ENCODE peak calls at places on chromosomes 12 and 14, in eight cellular contexts. One of them, this sample, is unnamed.

GRCh38 chr12:59317598-59317997 is 278.2 kb upstream of the SLC16A7 start:
- DNase-seq in NCI-H460: no peak
- DNase-seq in RCC 7860: no peak
- DNase-seq in stromal cell of bone marrow: no peak
- DNase-seq in H7: no peak
- DNase-seq in hypothalamus: no peak
- DNase-seq in HS-5: no peak
- DNase-seq in stimulated activated CD4-positive, alpha-beta T cell treated with anti-CD3 and anti-CD28 coated beads, Interleukin-1b, Interleukin-23, amount 100 ng/mL, for 24 hours: no peak
- DNase-seq in this sample: no peak

GRCh38 chr14:50039734-50040400 is 76.5 kb downstream of the VCPKMT start:
- DNase-seq in RCC 7860: peak
- DNase-seq in stimulated activated CD4-positive, alpha-beta T cell treated with anti-CD3 and anti-CD28 coated beads, Interleukin-1b, Interleukin-23, amount 100 ng/mL, for 24 hours: no peak
- DNase-seq in NCI-H460: no peak
- DNase-seq in HS-5: no peak
- DNase-seq in stromal cell of bone marrow: no peak
- DNase-seq in H7: no peak
- DNase-seq in hypothalamus: no peak
- DNase-seq in this sample: no peak

GRCh38 chr14:25537846-25538455 is 488.0 kb upstream of the STXBP6 start:
- DNase-seq in hypothalamus: peak
- DNase-seq in stimulated activated CD4-positive, alpha-beta T cell treated with anti-CD3 and anti-CD28 coated beads, Interleukin-1b, Interleukin-23, amount 100 ng/mL, for 24 hours: no peak
- DNase-seq in HS-5: no peak
- DNase-seq in H7: peak
- DNase-seq in NCI-H460: peak
- DNase-seq in RCC 7860: no peak
- DNase-seq in stromal cell of bone marrow: no peak
- DNase-seq in this sample: no peak

GRCh38 chr14:105069887-105070759 is 4.9 kb upstream of the GPR132 start:
- DNase-seq in NCI-H460: no peak
- DNase-seq in RCC 7860: peak
- DNase-seq in H7: no peak
- DNase-seq in HS-5: no peak
- DNase-seq in stimulated activated CD4-positive, alpha-beta T cell treated with anti-CD3 and anti-CD28 coated beads, Interleukin-1b, Interleukin-23, amount 100 ng/mL, for 24 hours: no peak
- DNase-seq in stromal cell of bone marrow: no peak
- DNase-seq in hypothalamus: no peak
- DNase-seq in this sample: no peak

GRCh38 chr14:94341654-94342333 is 18.7 kb upstream of the SERPINA6 start:
- DNase-seq in stromal cell of bone marrow: peak
- DNase-seq in HS-5: no peak
- DNase-seq in hypothalamus: no peak
- DNase-seq in NCI-H460: no peak
- DNase-seq in H7: no peak
- DNase-seq in RCC 7860: no peak
- DNase-seq in stimulated activated CD4-positive, alpha-beta T cell treated with anti-CD3 and anti-CD28 coated beads, Interleukin-1b, Interleukin-23, amount 100 ng/mL, for 24 hours: no peak
- DNase-seq in this sample: no peak

GRCh38 chr12:105084251-105085250 is at the start of gene ALDH1L2:
- DNase-seq in stimulated activated CD4-positive, alpha-beta T cell treated with anti-CD3 and anti-CD28 coated beads, Interleukin-1b, Interleukin-23, amount 100 ng/mL, for 24 hours: peak
- DNase-seq in hypothalamus: peak
- DNase-seq in NCI-H460: peak
- DNase-seq in HS-5: no peak
- DNase-seq in H7: peak
- DNase-seq in stromal cell of bone marrow: peak
- DNase-seq in RCC 7860: no peak
- DNase-seq in this sample: peak

GRCh38 chr14:101835166-101835557 is 73.7 kb downstream of the PPP2R5C start:
- DNase-seq in HS-5: no peak
- DNase-seq in H7: no peak
- DNase-seq in stromal cell of bone marrow: no peak
- DNase-seq in NCI-H460: no peak
- DNase-seq in stimulated activated CD4-positive, alpha-beta T cell treated with anti-CD3 and anti-CD28 coated beads, Interleukin-1b, Interleukin-23, amount 100 ng/mL, for 24 hours: no peak
- DNase-seq in RCC 7860: no peak
- DNase-seq in hypothalamus: no peak
- DNase-seq in this sample: no peak

GRCh38 chr14:58297412-58297761 is 968 bp upstream of the ARID4A start:
- DNase-seq in stimulated activated CD4-positive, alpha-beta T cell treated with anti-CD3 and anti-CD28 coated beads, Interleukin-1b, Interleukin-23, amount 100 ng/mL, for 24 hours: no peak
- DNase-seq in RCC 7860: no peak
- DNase-seq in HS-5: peak
- DNase-seq in hypothalamus: no peak
- DNase-seq in H7: no peak
- DNase-seq in NCI-H460: peak
- DNase-seq in stromal cell of bone marrow: no peak
- DNase-seq in this sample: no peak

GRCh38 chr12:82694970-82695369 is 8.3 kb downstream of the TMTC2 start:
- DNase-seq in RCC 7860: no peak
- DNase-seq in stimulated activated CD4-positive, alpha-beta T cell treated with anti-CD3 and anti-CD28 coated beads, Interleukin-1b, Interleukin-23, amount 100 ng/mL, for 24 hours: no peak
- DNase-seq in HS-5: peak
- DNase-seq in stromal cell of bone marrow: no peak
- DNase-seq in H7: no peak
- DNase-seq in hypothalamus: no peak
- DNase-seq in NCI-H460: no peak
- DNase-seq in this sample: no peak

GRCh38 chr12:106767954-106768501 is 6.5 kb upstream of the RIC8B start:
- DNase-seq in RCC 7860: peak
- DNase-seq in HS-5: no peak
- DNase-seq in stimulated activated CD4-positive, alpha-beta T cell treated with anti-CD3 and anti-CD28 coated beads, Interleukin-1b, Interleukin-23, amount 100 ng/mL, for 24 hours: no peak
- DNase-seq in NCI-H460: no peak
- DNase-seq in H7: peak
- DNase-seq in stromal cell of bone marrow: no peak
- DNase-seq in hypothalamus: peak
- DNase-seq in this sample: no peak

GRCh38 chr12:89016970-89017778 is 335.1 kb downstream of the DUSP6 start:
- DNase-seq in H7: peak
- DNase-seq in NCI-H460: peak
- DNase-seq in stromal cell of bone marrow: peak
- DNase-seq in RCC 7860: peak
- DNase-seq in hypothalamus: peak
- DNase-seq in stimulated activated CD4-positive, alpha-beta T cell treated with anti-CD3 and anti-CD28 coated beads, Interleukin-1b, Interleukin-23, amount 100 ng/mL, for 24 hours: no peak
- DNase-seq in HS-5: peak
- DNase-seq in this sample: peak

GRCh38 chr12:124636138-124636968 is 68.9 kb upstream of the NCOR2 start:
- DNase-seq in H7: no peak
- DNase-seq in RCC 7860: peak
- DNase-seq in stromal cell of bone marrow: peak
- DNase-seq in HS-5: no peak
- DNase-seq in stimulated activated CD4-positive, alpha-beta T cell treated with anti-CD3 and anti-CD28 coated beads, Interleukin-1b, Interleukin-23, amount 100 ng/mL, for 24 hours: no peak
- DNase-seq in hypothalamus: no peak
- DNase-seq in NCI-H460: peak
- DNase-seq in this sample: no peak

GRCh38 chr12:106794369-106794768 is 19.9 kb downstream of the RIC8B start:
- DNase-seq in RCC 7860: no peak
- DNase-seq in hypothalamus: no peak
- DNase-seq in H7: no peak
- DNase-seq in stimulated activated CD4-positive, alpha-beta T cell treated with anti-CD3 and anti-CD28 coated beads, Interleukin-1b, Interleukin-23, amount 100 ng/mL, for 24 hours: no peak
- DNase-seq in stromal cell of bone marrow: no peak
- DNase-seq in HS-5: no peak
- DNase-seq in NCI-H460: no peak
- DNase-seq in this sample: no peak

GRCh38 chr14:69037790-69038448 is 58.8 kb upstream of the ACTN1 start:
- DNase-seq in RCC 7860: peak
- DNase-seq in H7: peak
- DNase-seq in hypothalamus: no peak
- DNase-seq in stromal cell of bone marrow: no peak
- DNase-seq in stimulated activated CD4-positive, alpha-beta T cell treated with anti-CD3 and anti-CD28 coated beads, Interleukin-1b, Interleukin-23, amount 100 ng/mL, for 24 hours: no peak
- DNase-seq in NCI-H460: no peak
- DNase-seq in HS-5: no peak
- DNase-seq in this sample: no peak

GRCh38 chr12:131734336-131735152 is 23.7 kb downstream of the SFSWAP start:
- DNase-seq in stimulated activated CD4-positive, alpha-beta T cell treated with anti-CD3 and anti-CD28 coated beads, Interleukin-1b, Interleukin-23, amount 100 ng/mL, for 24 hours: no peak
- DNase-seq in stromal cell of bone marrow: no peak
- DNase-seq in HS-5: no peak
- DNase-seq in H7: peak
- DNase-seq in RCC 7860: no peak
- DNase-seq in hypothalamus: no peak
- DNase-seq in NCI-H460: no peak
- DNase-seq in this sample: no peak

GRCh38 chr12:27864521-27864920 is 84.5 kb upstream of the MANSC4 start:
- DNase-seq in stimulated activated CD4-positive, alpha-beta T cell treated with anti-CD3 and anti-CD28 coated beads, Interleukin-1b, Interleukin-23, amount 100 ng/mL, for 24 hours: no peak
- DNase-seq in RCC 7860: no peak
- DNase-seq in H7: no peak
- DNase-seq in HS-5: no peak
- DNase-seq in NCI-H460: no peak
- DNase-seq in hypothalamus: no peak
- DNase-seq in stromal cell of bone marrow: no peak
- DNase-seq in this sample: no peak

GRCh38 chr12:62205348-62205747 is 54.9 kb upstream of the USP15 start:
- DNase-seq in stromal cell of bone marrow: no peak
- DNase-seq in NCI-H460: no peak
- DNase-seq in hypothalamus: no peak
- DNase-seq in H7: no peak
- DNase-seq in RCC 7860: no peak
- DNase-seq in HS-5: no peak
- DNase-seq in stimulated activated CD4-positive, alpha-beta T cell treated with anti-CD3 and anti-CD28 coated beads, Interleukin-1b, Interleukin-23, amount 100 ng/mL, for 24 hours: no peak
- DNase-seq in this sample: no peak

GRCh38 chr12:12747281-12747680 is 30.1 kb downstream of the CDKN1B start:
- DNase-seq in HS-5: no peak
- DNase-seq in NCI-H460: no peak
- DNase-seq in hypothalamus: no peak
- DNase-seq in H7: no peak
- DNase-seq in stimulated activated CD4-positive, alpha-beta T cell treated with anti-CD3 and anti-CD28 coated beads, Interleukin-1b, Interleukin-23, amount 100 ng/mL, for 24 hours: no peak
- DNase-seq in stromal cell of bone marrow: no peak
- DNase-seq in RCC 7860: no peak
- DNase-seq in this sample: no peak

GRCh38 chr12:32365473-32366064 is 33.8 kb upstream of the FGD4 start:
- DNase-seq in stimulated activated CD4-positive, alpha-beta T cell treated with anti-CD3 and anti-CD28 coated beads, Interleukin-1b, Interleukin-23, amount 100 ng/mL, for 24 hours: peak
- DNase-seq in HS-5: peak
- DNase-seq in hypothalamus: peak
- DNase-seq in NCI-H460: peak
- DNase-seq in H7: peak
- DNase-seq in stromal cell of bone marrow: peak
- DNase-seq in RCC 7860: peak
- DNase-seq in this sample: peak

This sample was measured in putamen.